ENCODE peak calls at places on chromosomes 16 and 17, in six cellular contexts. One of them, this sample, is unnamed.

GRCh38 chr17:18314059-18314730 is 599 bp downstream of the TOP3A start:
- DNase-seq in neural crest cell: no peak
- DNase-seq in occipital lobe: no peak
- DNase-seq in amniotic stem cell: no peak
- DNase-seq in NCI-H748 treated with DMSO at 0.1 percent for 48 hours: peak; percentile 14
- DNase-seq in fibroblast of the aortic adventitia: peak; percentile 27
- DNase-seq in this sample: peak; percentile 15

GRCh38 chr16:62213763-62214162 is 177.5 kb upstream of the CDH8 start:
- DNase-seq in occipital lobe: no peak
- DNase-seq in amniotic stem cell: no peak
- DNase-seq in neural crest cell: no peak
- DNase-seq in fibroblast of the aortic adventitia: no peak
- DNase-seq in NCI-H748 treated with DMSO at 0.1 percent for 48 hours: no peak
- DNase-seq in this sample: no peak

GRCh38 chr16:61998460-61998859 is 37.8 kb downstream of the CDH8 start:
- DNase-seq in amniotic stem cell: no peak
- DNase-seq in neural crest cell: no peak
- DNase-seq in NCI-H748 treated with DMSO at 0.1 percent for 48 hours: no peak
- DNase-seq in fibroblast of the aortic adventitia: no peak
- DNase-seq in occipital lobe: no peak
- DNase-seq in this sample: no peak

GRCh38 chr17:79942591-79943353 is 92.9 kb downstream of the TBC1D16 start:
- DNase-seq in occipital lobe: no peak
- DNase-seq in fibroblast of the aortic adventitia: no peak
- DNase-seq in NCI-H748 treated with DMSO at 0.1 percent for 48 hours: no peak
- DNase-seq in neural crest cell: no peak
- DNase-seq in amniotic stem cell: no peak
- DNase-seq in this sample: no peak

GRCh38 chr17:75404739-75405364 is 626 bp downstream of the GRB2 start:
- DNase-seq in fibroblast of the aortic adventitia: peak; percentile 31
- DNase-seq in occipital lobe: peak; percentile 24
- DNase-seq in amniotic stem cell: no peak
- DNase-seq in NCI-H748 treated with DMSO at 0.1 percent for 48 hours: peak; percentile 7
- DNase-seq in neural crest cell: no peak
- DNase-seq in this sample: peak; percentile 51

GRCh38 chr16:53457670-53458069 is 23.4 kb downstream of the RBL2 start:
- DNase-seq in neural crest cell: no peak
- DNase-seq in NCI-H748 treated with DMSO at 0.1 percent for 48 hours: no peak
- DNase-seq in amniotic stem cell: no peak
- DNase-seq in occipital lobe: no peak
- DNase-seq in fibroblast of the aortic adventitia: no peak
- DNase-seq in this sample: peak; percentile 91

GRCh38 chr17:72233981-72234380 is 113.2 kb downstream of the SOX9 start:
- DNase-seq in occipital lobe: no peak
- DNase-seq in neural crest cell: no peak
- DNase-seq in amniotic stem cell: no peak
- DNase-seq in fibroblast of the aortic adventitia: no peak
- DNase-seq in NCI-H748 treated with DMSO at 0.1 percent for 48 hours: no peak
- DNase-seq in this sample: no peak

GRCh38 chr16:75179208-75179607 is 27.8 kb downstream of the CTRB2 start:
- DNase-seq in fibroblast of the aortic adventitia: no peak
- DNase-seq in NCI-H748 treated with DMSO at 0.1 percent for 48 hours: no peak
- DNase-seq in amniotic stem cell: no peak
- DNase-seq in occipital lobe: no peak
- DNase-seq in neural crest cell: no peak
- DNase-seq in this sample: no peak

GRCh38 chr16:70747703-70748631 is 53.0 kb downstream of the VAC14 start:
- DNase-seq in NCI-H748 treated with DMSO at 0.1 percent for 48 hours: no peak
- DNase-seq in amniotic stem cell: no peak
- DNase-seq in fibroblast of the aortic adventitia: no peak
- DNase-seq in occipital lobe: no peak
- DNase-seq in neural crest cell: no peak
- DNase-seq in this sample: no peak

GRCh38 chr17:74012465-74012864 is 191.0 kb upstream of the RPL38 start:
- DNase-seq in NCI-H748 treated with DMSO at 0.1 percent for 48 hours: peak; percentile 53
- DNase-seq in neural crest cell: no peak
- DNase-seq in amniotic stem cell: no peak
- DNase-seq in occipital lobe: no peak
- DNase-seq in fibroblast of the aortic adventitia: no peak
- DNase-seq in this sample: peak; percentile 61

GRCh38 chr16:70804153-70804728 is 3.3 kb upstream of the VAC14 start:
- DNase-seq in amniotic stem cell: no peak
- DNase-seq in fibroblast of the aortic adventitia: peak; percentile 86
- DNase-seq in neural crest cell: no peak
- DNase-seq in NCI-H748 treated with DMSO at 0.1 percent for 48 hours: no peak
- DNase-seq in occipital lobe: no peak
- DNase-seq in this sample: no peak

This sample was measured in central memory CD4-positive, alpha-beta T cell.